ENCODE peak calls at places on chromosome 13, in ten cellular contexts. Q is thoracic aorta, J is endothelial cell, X is tibial nerve, I is WTC11, A is RWPE1, M is GM13976, Y is GM23338, G is foreskin keratinocyte, V is activated B cell treated with CpG ODN at 0.5 μM for 24 hours. L is an unnamed sample.

GRCh38 chr13:87498681-87499080 is 172.5 kb upstream of the SLITRK5 start:
- DNase-seq in Y (peak; percentile 42), Q (no peak), V (no peak), I (no peak), M (no peak), X (no peak), G (peak; percentile 7), A (peak; percentile 10), J (peak; percentile 50), L (no peak)

GRCh38 chr13:30576528-30576927 is 41.2 kb upstream of the USPL1 start:
- DNase-seq in X (peak; percentile 16), I (no peak), Y (no peak), Q (no peak), V (no peak), A (peak; percentile 5), M (no peak), J (no peak), G (no peak), L (no peak)

GRCh38 chr13:112067121-112067741 is at the start of gene SOX1:
- DNase-seq in M (peak; percentile 29), Q (no peak), J (no peak), X (no peak), A (no peak), I (peak; percentile 68), G (no peak), V (no peak), Y (peak; percentile 73), L (no peak)

GRCh38 chr13:42495256-42495655 is 78.7 kb upstream of the TNFSF11 start:
- DNase-seq in V (no peak), I (no peak), Q (no peak), X (no peak), A (no peak), M (no peak), G (no peak), Y (no peak), J (no peak), L (no peak)

GRCh38 chr13:27830010-27830409 is 37.7 kb downstream of the GSX1 start:
- DNase-seq in M (peak; percentile 86), Q (peak; percentile 6), J (peak; percentile 81), V (peak; percentile 76), A (peak; percentile 64), X (peak; percentile 23), G (no peak), Y (peak; percentile 80), I (peak; percentile 82), L (peak; percentile 79)

GRCh38 chr13:114226699-114227323 is 7.9 kb upstream of the CDC16 start:
- DNase-seq in X (peak; percentile 95), G (peak; percentile 32), J (peak; percentile 87), M (peak; percentile 88), V (peak; percentile 74), I (peak; percentile 94), Q (peak; percentile 77), A (peak; percentile 81), Y (peak; percentile 94), L (peak; percentile 88)

GRCh38 chr13:26590379-26590778 is 32.9 kb downstream of the WASF3 start:
- DNase-seq in X (no peak), M (no peak), A (no peak), Y (no peak), V (no peak), G (no peak), I (no peak), J (no peak), Q (no peak), L (no peak)

GRCh38 chr13:97224544-97225324 is 2.6 kb downstream of the MBNL2 start:
- DNase-seq in Y (peak; percentile 69), J (no peak), V (no peak), G (no peak), Q (no peak), X (peak; percentile 40), M (no peak), A (peak; percentile 71), I (no peak), L (no peak)

GRCh38 chr13:93727301-93728141 is 500.9 kb downstream of the GPC6 start:
- DNase-seq in J (no peak), X (no peak), Y (no peak), M (no peak), I (no peak), V (no peak), G (no peak), A (no peak), Q (no peak), L (no peak)

GRCh38 chr13:91739751-91740150 is 341.3 kb downstream of the GPC5 start:
- DNase-seq in V (no peak), Y (peak; percentile 42), I (no peak), G (no peak), X (no peak), Q (no peak), A (no peak), M (no peak), J (no peak), L (no peak)

GRCh38 chr13:44969858-44970484 is 19.3 kb downstream of the NUFIP1 start:
- DNase-seq in A (peak; percentile 53), M (peak; percentile 32), Y (peak; percentile 87), G (peak; percentile 13), I (no peak), J (peak; percentile 20), V (no peak), X (peak; percentile 18), Q (no peak), L (no peak)
- TF ChIP-seq CTCF in A (peak; percentile 87), M (peak; percentile 58), Y (peak; percentile 68), G (peak; percentile 89), I (peak; percentile 56), J (peak; percentile 89), V (no peak), X (peak; percentile 77), Q (peak; percentile 80), L (peak; percentile 93)

DNA sequence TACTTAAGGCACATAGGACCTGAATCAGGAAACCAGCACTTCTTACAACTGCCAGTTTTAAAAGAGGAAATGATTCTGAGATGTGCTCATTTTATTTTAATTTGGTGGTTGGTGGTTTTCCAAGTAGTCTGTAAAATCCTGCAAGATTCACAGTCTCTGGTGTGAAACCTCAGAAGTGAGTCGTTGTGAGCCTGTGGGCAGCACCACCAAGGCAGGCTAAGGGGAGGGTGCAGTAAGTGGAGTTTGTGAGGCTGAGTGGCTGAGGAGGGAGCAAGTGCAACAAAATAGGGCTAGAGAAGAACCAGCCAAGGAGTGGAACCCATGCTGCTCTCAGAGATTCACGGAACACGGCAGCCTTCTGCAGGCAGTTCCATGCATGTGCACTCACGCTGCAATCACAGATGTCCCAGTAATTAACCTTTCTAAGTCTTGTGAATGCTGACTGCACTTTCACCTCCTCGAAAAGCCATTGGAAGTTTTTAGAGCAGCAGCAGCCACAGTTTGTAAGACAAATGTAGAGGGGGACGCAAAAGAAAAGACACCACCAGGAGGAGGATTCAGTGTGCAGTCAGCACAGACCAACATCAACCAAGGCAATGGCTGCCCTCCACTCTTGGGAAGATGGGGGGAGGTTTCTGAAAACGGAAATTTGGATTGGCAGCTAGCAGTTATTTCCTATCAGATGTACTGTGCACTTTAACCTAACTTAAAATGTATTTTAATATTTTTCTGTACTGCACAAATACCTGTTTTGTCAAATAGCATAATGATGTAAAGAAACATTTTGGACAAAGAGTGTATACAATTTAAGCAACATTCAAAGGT is 44.9 kb downstream of the ESD start:
- DNase-seq in V (no peak), M (no peak), A (no peak), J (no peak), G (no peak), X (no peak), I (no peak), Y (peak; percentile 13), Q (no peak), L (no peak)
- TF ChIP-seq CTCF in V (no peak), M (peak; percentile 35), A (no peak), J (no peak), G (no peak), X (no peak), I (no peak), Y (no peak), Q (no peak), L (no peak)

GRCh38 chr13:53783466-53783865 is 754.9 kb downstream of the OLFM4 start:
- DNase-seq in G (no peak), V (no peak), I (no peak), J (no peak), X (no peak), Q (no peak), M (no peak), A (no peak), Y (no peak), L (no peak)

GRCh38 chr13:53784331-53784730 is 755.7 kb downstream of the OLFM4 start:
- DNase-seq in M (no peak), A (no peak), I (no peak), V (no peak), Q (no peak), J (no peak), G (no peak), Y (no peak), X (no peak), L (no peak)

GRCh38 chr13:53781941-53782340 is 753.3 kb downstream of the OLFM4 start:
- DNase-seq in J (no peak), G (no peak), V (no peak), I (no peak), X (no peak), Q (no peak), Y (peak; percentile 46), A (peak; percentile 4), M (no peak), L (no peak)

GRCh38 chr13:53778937-53779336 is 750.3 kb downstream of the OLFM4 start:
- DNase-seq in I (no peak), J (no peak), Y (peak; percentile 40), V (no peak), X (no peak), G (no peak), A (no peak), Q (no peak), M (no peak), L (no peak)

GRCh38 chr13:53782400-53783030 is 753.9 kb downstream of the OLFM4 start:
- DNase-seq in Y (peak; percentile 84), M (peak; percentile 46), A (peak; percentile 13), J (peak; percentile 24), Q (no peak), G (peak; percentile 6), X (peak; percentile 21), V (no peak), I (no peak), L (no peak)
- TF ChIP-seq CTCF in Y (peak; percentile 86), M (peak; percentile 72), A (peak; percentile 77), J (peak; percentile 89), Q (peak; percentile 63), G (peak; percentile 77), X (peak; percentile 62), V (no peak), I (peak; percentile 80), L (peak; percentile 92)

GRCh38 chr13:39051157-39051556 is 12.9 kb downstream of the NHLRC3 start:
- DNase-seq in I (no peak), X (no peak), G (peak; percentile 10), V (no peak), A (peak; percentile 12), Q (no peak), M (peak; percentile 42), J (no peak), Y (peak; percentile 46), L (no peak)

GRCh38 chr13:39049274-39049673 is 11.0 kb downstream of the NHLRC3 start:
- DNase-seq in G (no peak), A (no peak), I (no peak), V (no peak), Y (no peak), Q (no peak), M (no peak), J (no peak), X (no peak), L (no peak)

GRCh38 chr13:39044536-39044935 is 6.3 kb downstream of the NHLRC3 start:
- DNase-seq in X (no peak), Q (no peak), G (no peak), Y (no peak), M (peak; percentile 32), J (no peak), I (no peak), A (no peak), V (no peak), L (no peak)

GRCh38 chr13:39048806-39049205 is 10.6 kb downstream of the NHLRC3 start:
- DNase-seq in V (no peak), G (no peak), M (no peak), X (no peak), J (no peak), A (no peak), Q (no peak), Y (no peak), I (no peak), L (no peak)

GRCh38 chr13:39047560-39047959 is 9.3 kb downstream of the NHLRC3 start:
- DNase-seq in A (no peak), Q (no peak), J (peak; percentile 19), Y (peak; percentile 80), X (no peak), V (no peak), I (peak; percentile 52), G (no peak), M (no peak), L (no peak)
- TF ChIP-seq CTCF in A (no peak), Q (no peak), J (no peak), Y (peak; percentile 51), X (no peak), V (no peak), I (no peak), G (peak; percentile 46), M (no peak), L (peak; percentile 40)

L was measured in type B pancreatic cell.